ENCODE peak calls at places on chromosome 12, in five cellular contexts. G is A549, B is IMR-90, H is SK-N-SH, D is K562. E is an unnamed sample.
A peak's percentile ranks its signal among the peaks of the same experiment; 100 is the strongest.

GRCh38 chr12:32437095-32437515 is 37.7 kb downstream of the FGD4 start:
- DNase-seq in G (peak; percentile 81), B (peak; percentile 92), D (no peak), H (no peak), E (no peak)

GRCh38 chr12:12428961-12429657 is 72.2 kb downstream of the BORCS5 start:
- DNase-seq in D (no peak), H (no peak), B (no peak), G (no peak), E (no peak)

GRCh38 chr12:124388679-124389536 is 94.0 kb downstream of the RFLNA start:
- DNase-seq in H (peak; percentile 93), B (peak; percentile 85), G (peak; percentile 74), D (no peak), E (no peak)

GRCh38 chr12:77163068-77163810 is 97.9 kb upstream of the E2F7 start:
- DNase-seq in D (no peak), B (no peak), G (no peak), H (no peak), E (no peak)

GRCh38 chr12:29921307-29921706 is 137.6 kb upstream of the TMTC1 start:
- DNase-seq in H (no peak), B (peak; percentile 26), G (no peak), D (peak; percentile 21), E (no peak)

GRCh38 chr12:1471224-1471623 is 123.2 kb downstream of the FBXL14 start:
- DNase-seq in H (no peak), G (no peak), B (no peak), D (no peak), E (no peak)

GRCh38 chr12:30687265-30687986 is 8.2 kb downstream of the IPO8 start:
- DNase-seq in D (no peak), H (no peak), B (peak; percentile 31), G (no peak), E (no peak)

GRCh38 chr12:53990311-53991076 is 5.5 kb downstream of the HOXC10 start:
- DNase-seq in H (no peak), G (no peak), B (no peak), D (no peak), E (no peak)

GRCh38 chr12:132433641-132434395 is 56.1 kb upstream of the FBRSL1 start:
- DNase-seq in H (peak; percentile 51), D (no peak), G (no peak), B (no peak), E (no peak)

GRCh38 chr12:52564582-52564981 is 9.1 kb downstream of the KRT74 start:
- DNase-seq in B (no peak), D (no peak), G (no peak), H (no peak), E (no peak)

GRCh38 chr12:127257366-127257935 is 1009.5 kb upstream of the TMEM132C start:
- DNase-seq in B (peak; percentile 62), H (no peak), D (no peak), G (no peak), E (no peak)

GRCh38 chr12:120674172-120674571 is 12.8 kb upstream of the MLEC start:
- DNase-seq in G (no peak), B (no peak), D (no peak), H (no peak), E (no peak)

GRCh38 chr12:116609715-116610114 is 50.5 kb downstream of the MAP1LC3B2 start:
- DNase-seq in D (peak; percentile 79), H (no peak), G (no peak), B (no peak), E (no peak)

GRCh38 chr12:100793182-100793581 is 1.4 kb upstream of the ANO4 start:
- DNase-seq in H (no peak), B (peak; percentile 61), G (no peak), D (no peak), E (no peak)

GRCh38 chr12:127926004-127926403 is 341.0 kb upstream of the TMEM132C start:
- DNase-seq in D (no peak), B (no peak), G (no peak), H (peak; percentile 31), E (no peak)

GRCh38 chr12:65603428-65604351 is 220.6 kb upstream of the HMGA2 start:
- DNase-seq in D (peak; percentile 30), G (peak; percentile 48), B (peak; percentile 94), H (no peak), E (no peak)

GRCh38 chr12:121267822-121268221 is 28.7 kb downstream of the CAMKK2 start:
- DNase-seq in H (no peak), B (no peak), D (no peak), G (no peak), E (no peak)

GRCh38 chr12:57803317-57803893 is 15.1 kb downstream of the AVIL start:
- DNase-seq in G (peak; percentile 69), H (peak; percentile 68), D (peak; percentile 43), B (peak; percentile 42), E (no peak)

GRCh38 chr12:79927772-79928474 is 7.0 kb downstream of the PPP1R12A start:
- DNase-seq in D (peak; percentile 55), H (no peak), G (no peak), B (peak; percentile 23), E (peak; percentile 70)

GRCh38 chr12:78580296-78580695 is 284.3 kb upstream of the SYT1 start:
- DNase-seq in D (no peak), G (no peak), H (no peak), B (no peak), E (no peak)

GRCh38 chr12:93783827-93784226 is 106.7 kb downstream of the CRADD start:
- DNase-seq in H (peak; percentile 39), G (no peak), D (peak; percentile 28), B (no peak), E (no peak)

GRCh38 chr12:17954788-17955187 is 135.2 kb downstream of the RERGL start:
- DNase-seq in H (no peak), B (no peak), D (no peak), G (peak; percentile 2), E (no peak)

GRCh38 chr12:76432733-76433132 is 84.5 kb upstream of the BBS10 start:
- DNase-seq in H (no peak), D (no peak), G (no peak), B (no peak), E (no peak)

GRCh38 chr12:58966939-58967338 is 46.6 kb upstream of the LRIG3 start:
- DNase-seq in G (no peak), D (no peak), B (peak; percentile 49), H (no peak), E (no peak)

GRCh38 chr12:3748620-3749019 is 4.3 kb downstream of the CRACR2A start:
- DNase-seq in G (no peak), B (no peak), D (no peak), H (no peak), E (no peak)

GRCh38 chr12:3747543-3747942 is 5.4 kb downstream of the CRACR2A start:
- DNase-seq in H (no peak), D (no peak), G (no peak), B (no peak), E (no peak)

GRCh38 chr12:3745152-3745551 is 7.8 kb downstream of the CRACR2A start:
- DNase-seq in H (no peak), G (no peak), B (no peak), D (no peak), E (no peak)

GRCh38 chr12:3747976-3748619 is 4.8 kb downstream of the CRACR2A start:
- DNase-seq in B (no peak), D (no peak), H (no peak), G (no peak), E (no peak)

GRCh38 chr12:3746758-3747157 is 6.2 kb downstream of the CRACR2A start:
- DNase-seq in B (no peak), G (no peak), D (no peak), H (no peak), E (no peak)
- TF ChIP-seq RCOR1 in B (no peak), G (no peak), D (no peak), H (no peak), E (no peak)

GRCh38 chr12:56420411-56420810 is 28.8 kb downstream of the TIMELESS start:
- DNase-seq in H (no peak), B (no peak), G (no peak), D (no peak), E (no peak)
- TF ChIP-seq RCOR1 in H (no peak), B (no peak), G (no peak), D (no peak), E (no peak)

GRCh38 chr12:110223777-110224378 is 57.2 kb upstream of the ATP2A2 start:
- DNase-seq in G (peak; percentile 73), H (no peak), D (no peak), B (peak; percentile 54), E (no peak)

GRCh38 chr12:110227138-110227537 is 53.9 kb upstream of the ATP2A2 start:
- DNase-seq in B (no peak), G (no peak), D (no peak), H (no peak), E (no peak)

GRCh38 chr12:110222433-110222832 is 58.6 kb upstream of the ATP2A2 start:
- DNase-seq in B (no peak), G (no peak), D (no peak), H (no peak), E (no peak)

GRCh38 chr12:110222027-110222426 is 59.0 kb upstream of the ATP2A2 start:
- DNase-seq in B (no peak), G (no peak), H (no peak), D (no peak), E (no peak)

DNA sequence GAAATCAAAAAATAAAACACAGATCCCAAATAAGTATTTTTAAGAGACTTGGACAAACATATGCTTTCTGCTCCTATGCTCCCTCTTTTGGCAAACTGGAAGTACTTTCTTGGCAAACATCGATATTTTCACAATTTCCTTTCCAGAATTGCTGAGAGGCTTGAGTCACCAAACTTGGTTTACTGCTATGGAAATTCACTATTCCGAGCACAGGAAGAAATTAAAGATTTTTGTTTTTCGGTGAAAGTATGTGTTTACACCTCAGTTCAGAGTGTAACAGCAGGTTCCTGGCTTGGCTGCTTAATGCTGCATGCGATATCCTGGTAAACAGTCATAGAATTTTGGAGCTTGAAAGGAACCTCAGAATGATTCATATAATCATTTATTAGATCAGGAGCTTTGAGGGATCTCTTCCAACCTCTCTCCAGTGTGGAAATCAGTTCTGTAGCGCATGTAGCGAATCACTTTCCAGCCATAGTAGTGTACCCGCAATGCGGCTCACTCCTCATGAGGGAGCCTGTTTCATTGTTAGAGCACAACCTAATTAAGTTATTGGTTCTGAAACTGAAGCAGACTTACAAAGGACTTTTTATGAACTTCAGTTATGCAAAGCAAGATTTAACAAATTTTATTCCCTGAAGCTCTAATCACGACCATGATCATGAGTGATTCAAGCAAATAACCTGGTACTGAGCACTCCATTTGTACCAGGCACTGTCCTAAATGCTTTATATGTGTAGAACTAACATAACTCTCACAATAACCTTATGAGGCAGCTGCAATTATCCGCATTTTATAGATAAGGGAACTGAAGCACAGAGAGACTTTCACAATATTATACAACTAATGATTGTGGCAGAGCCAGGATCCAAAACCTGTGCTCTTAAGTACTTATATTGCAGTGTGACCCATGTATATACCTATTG is 56.4 kb upstream of the ATP2A2 start:
- DNase-seq in H (peak; percentile 26), D (peak; percentile 23), G (peak; percentile 71), B (peak; percentile 89), E (no peak)
- TF ChIP-seq RCOR1 in H (no peak), D (no peak), G (no peak), B (no peak), E (no peak)

GRCh38 chr12:92185052-92185451 is 39.4 kb upstream of the BTG1 start:
- DNase-seq in B (no peak), D (no peak), G (no peak), H (no peak), E (peak; percentile 80)
- TF ChIP-seq RCOR1 in B (no peak), D (no peak), G (no peak), H (no peak), E (no peak)